ENCODE peak calls at places on chromosome 16, in four cellular contexts. G, W, M and V are unnamed samples.

GRCh38 chr16:87765473-87765775 is 362 bp downstream of the KLHDC4 start:
- DNase-seq in M (no peak), W (no peak), G (no peak), V (no peak)

GRCh38 chr16:49015189-49015540 is 266.5 kb downstream of the CBLN1 start:
- DNase-seq in G (no peak), W (peak; percentile 47), M (no peak), V (no peak)

GRCh38 chr16:22198547-22199293 is 7.4 kb upstream of the EEF2K start:
- DNase-seq in G (no peak), W (no peak), M (no peak), V (no peak)

GRCh38 chr16:22624759-22625533 is 114.3 kb downstream of the NPIPB5 start:
- DNase-seq in M (no peak), W (no peak), G (no peak), V (no peak)

GRCh38 chr16:24701521-24701951 is 27.9 kb upstream of the TNRC6A start:
- DNase-seq in M (no peak), G (no peak), W (no peak), V (no peak)

GRCh38 chr16:5072334-5073278 is 963 bp downstream of the ALG1 start:
- DNase-seq in W (no peak), G (no peak), M (no peak), V (no peak)

GRCh38 chr16:66097746-66098145 is 268.7 kb upstream of the CDH5 start:
- DNase-seq in G (no peak), W (no peak), M (no peak), V (no peak)

GRCh38 chr16:56860226-56861020 is 4.6 kb upstream of the SLC12A3 start:
- DNase-seq in M (no peak), G (no peak), W (no peak), V (no peak)

GRCh38 chr16:10552998-10553491 is 27.4 kb downstream of the EMP2 start:
- DNase-seq in G (peak; percentile 68), W (no peak), M (peak; percentile 18), V (no peak)

GRCh38 chr16:11583171-11583570 is 3.5 kb downstream of the LITAF start:
- DNase-seq in W (no peak), M (no peak), G (no peak), V (no peak)

GRCh38 chr16:69114346-69114975 is 9.0 kb downstream of the HAS3 start:
- DNase-seq in M (no peak), W (no peak), G (no peak), V (no peak)

GRCh38 chr16:30758988-30759461 is 2.8 kb downstream of the CFAP119 start:
- DNase-seq in G (no peak), M (no peak), W (no peak), V (no peak)

GRCh38 chr16:2964416-2965223 is 545 bp downstream of the KREMEN2 start:
- DNase-seq in W (peak; percentile 49), M (peak; percentile 63), G (no peak), V (peak; percentile 39)

GRCh38 chr16:86657972-86658371 is 79.6 kb downstream of the FOXL1 start:
- DNase-seq in G (no peak), M (no peak), W (no peak), V (no peak)

GRCh38 chr16:25051446-25052160 is 36.4 kb upstream of the ARHGAP17 start:
- DNase-seq in W (no peak), G (no peak), M (no peak), V (no peak)